ENCODE peak calls at places on chromosomes 3 and 15, in ten cellular contexts. L is Peyer's patch; E is OCI-LY7; S is CD8-positive, alpha-beta memory T cell; G is left lung; O is DND-41; J is thyroid gland; I is transverse colon; Z is thoracic aorta; A is Panc1. Y is an unnamed sample.
A peak's percentile ranks its signal among the peaks of the same experiment; 100 is the strongest.

GRCh38 chr3:39101022-39101689 is 6.3 kb downstream of the GORASP1 start:
- DNase-seq in L (peak; percentile 62), E (peak; percentile 71), S (peak; percentile 29), G (no peak), O (peak; percentile 35), J (peak; percentile 27), I (peak; percentile 39), Z (no peak), A (no peak), Y (peak; percentile 62)

GRCh38 chr3:39990532-39990931 is 181.1 kb downstream of the MYRIP start:
- DNase-seq in L (no peak), E (peak; percentile 56), S (no peak), G (no peak), O (peak; percentile 26), J (peak; percentile 8), I (peak; percentile 18), Z (no peak), A (peak; percentile 12), Y (peak; percentile 43)

GRCh38 chr15:43268111-43269105 is 1.7 kb upstream of the TGM5 start:
- DNase-seq in L (no peak), E (no peak), S (no peak), G (no peak), O (peak; percentile 23), J (no peak), I (no peak), Z (no peak), A (no peak), Y (no peak)

GRCh38 chr3:127070776-127071175 is 87.9 kb downstream of the PLXNA1 start:
- DNase-seq in L (no peak), E (no peak), S (no peak), G (no peak), O (no peak), J (no peak), I (no peak), Z (no peak), A (no peak), Y (no peak)

GRCh38 chr15:92097473-92098178 is 244.1 kb downstream of the SLCO3A1 start:
- DNase-seq in L (no peak), E (peak; percentile 44), S (peak; percentile 15), G (no peak), O (peak; percentile 46), J (peak; percentile 20), I (peak; percentile 46), Z (no peak), A (no peak), Y (peak; percentile 87)

GRCh38 chr3:73516656-73517055 is 108.1 kb downstream of the PDZRN3 start:
- DNase-seq in L (no peak), E (no peak), S (no peak), G (no peak), O (no peak), J (peak; percentile 18), I (peak; percentile 70), Z (peak; percentile 64), A (no peak), Y (no peak)

GRCh38 chr3:10437272-10437994 is 68.0 kb downstream of the ATP2B2 start:
- DNase-seq in L (peak; percentile 67), E (no peak), S (peak; percentile 38), G (no peak), O (peak; percentile 19), J (no peak), I (no peak), Z (no peak), A (no peak), Y (peak; percentile 14)

GRCh38 chr15:80494311-80494710 is 90.1 kb downstream of the ARNT2 start:
- DNase-seq in L (no peak), E (no peak), S (no peak), G (no peak), O (no peak), J (no peak), I (no peak), Z (no peak), A (no peak), Y (peak; percentile 65)

GRCh38 chr15:72196409-72197044 is 1.1 kb downstream of the GRAMD2A start:
- DNase-seq in L (no peak), E (no peak), S (no peak), G (no peak), O (no peak), J (no peak), I (no peak), Z (no peak), A (no peak), Y (no peak)

GRCh38 chr15:72197460-72198409 is at the start of gene GRAMD2A:
- DNase-seq in L (no peak), E (no peak), S (no peak), G (peak; percentile 89), O (no peak), J (peak; percentile 64), I (peak; percentile 27), Z (no peak), A (no peak), Y (peak; percentile 50)

GRCh38 chr15:72198410-72199270 is 1.1 kb upstream of the GRAMD2A start:
- DNase-seq in L (no peak), E (no peak), S (no peak), G (no peak), O (no peak), J (no peak), I (no peak), Z (no peak), A (no peak), Y (no peak)

GRCh38 chr15:72195101-72195511 is 2.5 kb downstream of the GRAMD2A start:
- DNase-seq in L (no peak), E (no peak), S (no peak), G (no peak), O (no peak), J (no peak), I (no peak), Z (no peak), A (no peak), Y (no peak)

DNA sequence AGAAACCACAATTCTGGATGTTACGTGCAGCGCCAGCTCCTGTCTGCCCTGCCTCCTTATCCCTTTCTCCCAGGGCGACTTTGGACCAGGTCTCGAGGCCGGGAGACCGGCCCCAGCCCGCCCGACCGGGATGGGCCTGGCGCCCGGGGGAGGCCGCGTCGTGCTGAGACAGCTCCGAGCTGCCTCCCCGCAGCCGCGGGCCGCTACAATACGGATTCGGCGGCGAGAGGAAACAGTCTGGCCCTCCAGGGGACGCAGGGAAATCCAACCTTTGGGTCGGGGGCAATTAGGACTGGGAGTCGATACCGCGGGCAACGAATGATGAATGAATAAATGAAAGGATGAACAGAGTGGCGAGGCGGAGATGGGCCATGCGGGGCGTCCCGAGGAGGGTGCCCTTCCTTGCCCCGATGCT is 535 bp downstream of the GRAMD2A start:
- DNase-seq in L (no peak), E (no peak), S (no peak), G (peak; percentile 81), O (no peak), J (no peak), I (no peak), Z (no peak), A (no peak), Y (no peak)
- H3K4me3 ChIP-seq in L (peak overlapping the region; percentile 48), E (no peak overlapping the region), S (no peak overlapping the region), G (peak overlapping the region; percentile 45), O (no peak overlapping the region), J (peak overlapping the region; percentile 53), I (peak overlapping the region; percentile 47), Z (peak overlapping the region; percentile 73), A (peak overlapping the region; percentile 53), Y (peak overlapping the region; percentile 54)

DNA sequence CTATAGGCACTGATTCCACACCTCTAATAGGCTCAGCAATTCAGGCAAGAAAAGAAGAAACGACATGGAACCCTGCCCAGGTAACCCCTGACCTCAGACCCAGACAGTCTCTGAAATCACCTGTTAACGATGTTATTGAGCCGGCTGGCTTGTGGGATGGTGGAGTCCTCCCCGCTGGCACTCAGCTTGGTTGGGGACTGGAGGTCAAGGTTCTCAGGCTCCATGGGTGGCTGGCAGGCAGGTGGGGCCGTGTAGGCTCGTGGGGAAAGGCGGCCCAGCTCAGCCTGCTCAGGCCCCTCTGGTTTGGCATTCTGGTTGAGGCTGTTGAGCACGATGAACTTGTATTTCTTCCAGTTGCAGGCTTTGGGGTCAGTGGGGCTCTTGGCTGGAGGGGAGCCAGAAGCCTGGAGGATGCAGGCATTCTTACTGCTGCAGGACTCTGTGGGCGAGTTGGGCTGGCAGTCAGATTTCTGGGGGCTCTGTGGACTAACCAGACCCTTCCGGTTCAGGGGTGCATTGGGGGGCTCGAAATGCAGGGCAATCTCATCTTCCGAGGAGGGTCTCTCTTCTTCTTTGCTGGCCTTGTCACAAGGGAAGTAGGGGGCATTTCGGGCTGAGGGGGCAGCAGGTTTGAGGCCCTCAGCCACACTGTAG is 16.2 kb downstream of the BCL6 start:
- DNase-seq in L (no peak), E (no peak), S (no peak), G (no peak), O (no peak), J (no peak), I (no peak), Z (no peak), A (no peak), Y (no peak)
- H3K36me3 ChIP-seq in L (peaks cover 95% of the 10 kb centered on the region), E (peaks cover 100% of the 10 kb centered on the region), S (peaks cover 37% of the 10 kb centered on the region), G (peaks cover 100% of the 10 kb centered on the region), O (peaks cover 73% of the 10 kb centered on the region), J (peaks cover 86% of the 10 kb centered on the region), I (no peaks in the 10 kb centered on the region), Z (peaks cover 97% of the 10 kb centered on the region), A (peaks cover 12% of the 10 kb centered on the region), Y (peaks cover 99% of the 10 kb centered on the region)

DNA sequence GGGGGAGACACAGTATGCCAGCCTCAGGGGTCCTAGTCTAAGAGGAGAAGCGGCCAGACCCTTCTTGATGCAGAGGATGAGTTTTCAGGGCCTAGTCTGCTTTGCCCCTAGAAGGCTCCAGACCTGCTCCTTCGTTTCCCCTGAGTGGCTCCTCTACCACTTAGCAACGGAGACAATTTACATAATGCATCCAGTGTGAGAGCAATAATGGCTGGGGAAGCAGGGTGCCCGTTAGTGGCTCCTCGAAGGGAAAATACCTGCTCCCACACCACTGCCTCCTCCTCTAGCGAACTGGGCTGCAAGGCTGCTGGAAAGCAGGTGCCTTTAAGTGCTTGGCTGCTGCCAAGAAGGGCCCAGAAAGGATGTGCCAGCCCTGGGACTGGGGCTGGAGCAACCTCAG is 38.9 kb downstream of the CACNA2D2 start:
- DNase-seq in L (no peak), E (no peak), S (no peak), G (no peak), O (no peak), J (peak; percentile 6), I (no peak), Z (no peak), A (no peak), Y (no peak)
- H3K4me3 ChIP-seq in L (no peak overlapping the region), E (no peak overlapping the region), S (no peak overlapping the region), G (no peak overlapping the region), O (no peak overlapping the region), J (no peak overlapping the region), I (no peak overlapping the region), Z (no peak overlapping the region), A (no peak overlapping the region), Y (no peak overlapping the region)

GRCh38 chr3:32217339-32217738 is 21.1 kb upstream of the CMTM8 start:
- DNase-seq in L (no peak), E (no peak), S (no peak), G (no peak), O (no peak), J (no peak), I (no peak), Z (no peak), A (no peak), Y (no peak)

GRCh38 chr3:32222950-32223349 is 15.5 kb upstream of the CMTM8 start:
- DNase-seq in L (no peak), E (no peak), S (no peak), G (no peak), O (no peak), J (no peak), I (no peak), Z (no peak), A (no peak), Y (no peak)

GRCh38 chr3:32216172-32216783 is 22.2 kb upstream of the CMTM8 start:
- DNase-seq in L (no peak), E (no peak), S (no peak), G (no peak), O (no peak), J (no peak), I (peak; percentile 48), Z (no peak), A (no peak), Y (no peak)

GRCh38 chr3:32220006-32220405 is 18.5 kb upstream of the CMTM8 start:
- DNase-seq in L (no peak), E (no peak), S (no peak), G (no peak), O (no peak), J (no peak), I (no peak), Z (no peak), A (no peak), Y (peak; percentile 46)

DNA sequence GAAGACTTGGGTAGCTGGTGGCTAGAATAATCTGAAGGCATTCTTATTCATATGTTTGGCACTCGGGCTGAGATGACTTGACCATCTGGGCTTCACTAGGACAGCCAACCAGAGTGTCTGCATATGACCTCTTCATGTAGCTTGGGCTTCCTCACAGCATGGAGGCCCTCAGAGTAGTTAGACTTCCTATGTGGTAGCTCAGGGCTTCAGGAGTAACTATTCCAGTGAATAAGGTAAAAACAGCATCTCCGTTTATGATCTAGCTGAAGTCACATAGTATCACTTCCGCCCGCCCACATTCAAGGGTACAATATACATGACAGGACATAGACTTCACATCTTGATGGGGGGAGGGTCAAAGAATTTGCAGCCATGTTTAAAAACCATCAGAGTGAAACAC is 18.9 kb upstream of the CMTM8 start:
- DNase-seq in L (no peak), E (peak; percentile 7), S (no peak), G (no peak), O (no peak), J (no peak), I (no peak), Z (no peak), A (no peak), Y (no peak)
- H3K36me3 ChIP-seq in L (no peaks in the 10 kb centered on the region), E (no peaks in the 10 kb centered on the region), S (no peaks in the 10 kb centered on the region), G (no peaks in the 10 kb centered on the region), O (no peaks in the 10 kb centered on the region), J (no peaks in the 10 kb centered on the region), I (no peaks in the 10 kb centered on the region), Z (no peaks in the 10 kb centered on the region), A (no peaks in the 10 kb centered on the region), Y (no peaks in the 10 kb centered on the region)

Y was measured in adipocyte.